ENCODE peak calls at places on chromosome 4, in five cellular contexts. D is heart right ventricle, C is OCI-LY7, O is pons, T is prostate gland. A is an unnamed sample.

GRCh38 chr4:94334962-94335361 is 7.7 kb downstream of the HPGDS start:
- DNase-seq in D (no peak), C (no peak), O (no peak), T (peak; percentile 88), A (no peak)

GRCh38 chr4:56622176-56622575 is 58.9 kb downstream of the HOPX start:
- DNase-seq in D (no peak), C (no peak), O (no peak), T (peak; percentile 54), A (peak; percentile 22)

GRCh38 chr4:112897548-112897947 is 151.9 kb upstream of the ANK2 start:
- DNase-seq in D (no peak), C (no peak), O (no peak), T (no peak), A (no peak)

GRCh38 chr4:7066493-7066892 is 1.4 kb downstream of the GRPEL1 start:
- DNase-seq in D (no peak), C (no peak), O (no peak), T (no peak), A (no peak)

GRCh38 chr4:82017680-82018079 is 356.1 kb downstream of the HNRNPD start:
- DNase-seq in D (no peak), C (peak; percentile 58), O (no peak), T (no peak), A (peak; percentile 1)

GRCh38 chr4:29539226-29539625 is 1180.9 kb upstream of the PCDH7 start:
- DNase-seq in D (no peak), C (no peak), O (no peak), T (no peak), A (no peak)

GRCh38 chr4:62543002-62543401 is 1342.9 kb downstream of the ADGRL3 start:
- DNase-seq in D (no peak), C (no peak), O (no peak), T (no peak), A (no peak)

GRCh38 chr4:112511294-112512118 is 4.5 kb downstream of the NEUROG2 start:
- DNase-seq in D (no peak), C (no peak), O (no peak), T (no peak), A (no peak)

GRCh38 chr4:127783026-127783769 is 1.1 kb downstream of the HSPA4L start:
- DNase-seq in D (peak; percentile 44), C (no peak), O (peak; percentile 68), T (peak; percentile 73), A (peak; percentile 71)

GRCh38 chr4:8775121-8775520 is 96.5 kb downstream of the HMX1 start:
- DNase-seq in D (no peak), C (no peak), O (no peak), T (no peak), A (no peak)

GRCh38 chr4:76625316-76625715 is 190.3 kb downstream of the SHROOM3 start:
- DNase-seq in D (no peak), C (no peak), O (no peak), T (no peak), A (no peak)

GRCh38 chr4:119040711-119041185 is 94.9 kb upstream of the MYOZ2 start:
- DNase-seq in D (no peak), C (no peak), O (peak; percentile 24), T (no peak), A (peak; percentile 76)

GRCh38 chr4:5971077-5971447 is 47.2 kb downstream of the C4orf50 start:
- DNase-seq in D (no peak), C (no peak), O (no peak), T (no peak), A (no peak)

GRCh38 chr4:41879552-41879951 is 55.7 kb upstream of the TMEM33 start:
- DNase-seq in D (no peak), C (no peak), O (no peak), T (no peak), A (no peak)

GRCh38 chr4:154961263-154961662 is 180.2 kb downstream of the RBM46 start:
- DNase-seq in D (no peak), C (no peak), O (no peak), T (no peak), A (no peak)

GRCh38 chr4:166195101-166195500 is 322.1 kb downstream of the TLL1 start:
- DNase-seq in D (no peak), C (no peak), O (no peak), T (no peak), A (no peak)

GRCh38 chr4:100935090-100935489 is 412.2 kb downstream of the PPP3CA start:
- DNase-seq in D (no peak), C (peak; percentile 21), O (peak; percentile 26), T (no peak), A (peak; percentile 29)

GRCh38 chr4:172850838-172851237 is 317.8 kb upstream of the GALNT7 start:
- DNase-seq in D (no peak), C (no peak), O (no peak), T (no peak), A (peak; percentile 90)

GRCh38 chr4:4486969-4487368 is 54.9 kb downstream of the STX18 start:
- DNase-seq in D (no peak), C (no peak), O (no peak), T (no peak), A (no peak)